ENCODE peak calls at places on chromosomes 7 and 10, in eight cellular contexts. One of them, this sample, is unnamed.

GRCh38 chr7:84291756-84292155 is 97.2 kb upstream of the SEMA3A start:
- DNase-seq in fibroblast of the aortic adventitia: no peak
- DNase-seq in RWPE1: no peak
- DNase-seq in body of pancreas: no peak
- DNase-seq in cardiac fibroblast: no peak
- DNase-seq in AG10803: no peak
- DNase-seq in lower lobe of right lung: no peak
- DNase-seq in spleen: no peak
- DNase-seq in this sample: no peak

GRCh38 chr7:105917659-105918058 is 41.3 kb upstream of the ATXN7L1 start:
- DNase-seq in fibroblast of the aortic adventitia: no peak
- DNase-seq in RWPE1: no peak
- DNase-seq in body of pancreas: no peak
- DNase-seq in cardiac fibroblast: no peak
- DNase-seq in AG10803: no peak
- DNase-seq in lower lobe of right lung: no peak
- DNase-seq in spleen: no peak
- DNase-seq in this sample: no peak

GRCh38 chr10:105925045-105925785 is 1239.3 kb downstream of the SORCS1 start:
- DNase-seq in fibroblast of the aortic adventitia: no peak
- DNase-seq in RWPE1: no peak
- DNase-seq in body of pancreas: no peak
- DNase-seq in cardiac fibroblast: no peak
- DNase-seq in AG10803: no peak
- DNase-seq in lower lobe of right lung: no peak
- DNase-seq in spleen: no peak
- DNase-seq in this sample: no peak

GRCh38 chr10:103967433-103968142 is 648 bp downstream of the SLK start:
- DNase-seq in fibroblast of the aortic adventitia: peak; percentile 30
- DNase-seq in RWPE1: peak; percentile 48
- DNase-seq in body of pancreas: peak; percentile 18
- DNase-seq in cardiac fibroblast: peak; percentile 32
- DNase-seq in AG10803: peak; percentile 24
- DNase-seq in lower lobe of right lung: no peak
- DNase-seq in spleen: no peak
- DNase-seq in this sample: no peak

GRCh38 chr7:50273301-50273700 is 31.2 kb upstream of the IKZF1 start:
- DNase-seq in fibroblast of the aortic adventitia: no peak
- DNase-seq in RWPE1: no peak
- DNase-seq in body of pancreas: no peak
- DNase-seq in cardiac fibroblast: no peak
- DNase-seq in AG10803: no peak
- DNase-seq in lower lobe of right lung: no peak
- DNase-seq in spleen: no peak
- DNase-seq in this sample: no peak

GRCh38 chr7:23261843-23262452 is 15.4 kb downstream of the GPNMB start:
- DNase-seq in fibroblast of the aortic adventitia: peak; percentile 67
- DNase-seq in RWPE1: peak; percentile 91
- DNase-seq in body of pancreas: peak; percentile 55
- DNase-seq in cardiac fibroblast: peak; percentile 76
- DNase-seq in AG10803: peak; percentile 63
- DNase-seq in lower lobe of right lung: peak; percentile 65
- DNase-seq in spleen: peak; percentile 84
- DNase-seq in this sample: peak; percentile 42

GRCh38 chr7:32500922-32501341 is 5.6 kb downstream of the AVL9 start:
- DNase-seq in fibroblast of the aortic adventitia: peak; percentile 64
- DNase-seq in RWPE1: no peak
- DNase-seq in body of pancreas: no peak
- DNase-seq in cardiac fibroblast: peak; percentile 55
- DNase-seq in AG10803: peak; percentile 74
- DNase-seq in lower lobe of right lung: no peak
- DNase-seq in spleen: no peak
- DNase-seq in this sample: peak; percentile 65

GRCh38 chr10:50392966-50393718 is 141.8 kb upstream of the ASAH2 start:
- DNase-seq in fibroblast of the aortic adventitia: peak; percentile 73
- DNase-seq in RWPE1: peak; percentile 46
- DNase-seq in body of pancreas: no peak
- DNase-seq in cardiac fibroblast: peak; percentile 64
- DNase-seq in AG10803: no peak
- DNase-seq in lower lobe of right lung: no peak
- DNase-seq in spleen: no peak
- DNase-seq in this sample: no peak

GRCh38 chr10:84863675-84864074 is 535.3 kb downstream of the CCSER2 start:
- DNase-seq in fibroblast of the aortic adventitia: no peak
- DNase-seq in RWPE1: no peak
- DNase-seq in body of pancreas: no peak
- DNase-seq in cardiac fibroblast: no peak
- DNase-seq in AG10803: no peak
- DNase-seq in lower lobe of right lung: no peak
- DNase-seq in spleen: no peak
- DNase-seq in this sample: no peak

GRCh38 chr7:44463169-44463808 is 27.2 kb downstream of the NUDCD3 start:
- DNase-seq in fibroblast of the aortic adventitia: peak; percentile 39
- DNase-seq in RWPE1: no peak
- DNase-seq in body of pancreas: no peak
- DNase-seq in cardiac fibroblast: peak; percentile 46
- DNase-seq in AG10803: no peak
- DNase-seq in lower lobe of right lung: no peak
- DNase-seq in spleen: no peak
- DNase-seq in this sample: no peak

DNA sequence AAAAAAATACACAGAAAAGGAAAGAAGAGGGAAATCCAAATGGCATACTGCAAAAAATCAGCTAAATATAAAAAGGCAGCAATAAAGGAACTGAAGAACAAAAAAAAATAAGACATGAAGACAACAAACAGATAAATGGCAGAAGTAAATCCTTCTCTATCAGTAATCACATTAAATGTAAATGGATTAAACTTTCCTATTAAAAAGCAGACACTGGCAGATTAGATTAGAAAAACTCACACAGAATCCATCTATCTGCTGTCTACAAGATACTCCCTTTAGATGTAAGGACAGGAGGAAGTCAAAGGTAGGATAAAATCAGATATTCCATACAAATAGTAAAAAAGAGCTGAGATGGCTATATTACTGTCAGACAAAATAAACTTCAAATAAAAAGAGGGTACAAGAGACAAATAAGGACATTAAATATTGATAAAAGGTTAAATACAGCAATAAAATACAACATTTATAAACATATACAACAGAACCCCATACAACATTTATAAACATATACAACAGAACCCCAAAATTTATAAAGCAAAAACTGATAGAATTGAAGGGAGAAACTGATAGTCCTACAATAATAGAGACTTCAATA is 51.4 kb downstream of the CFAP70 start:
- DNase-seq in fibroblast of the aortic adventitia: no peak
- DNase-seq in RWPE1: no peak
- DNase-seq in body of pancreas: no peak
- DNase-seq in cardiac fibroblast: no peak
- DNase-seq in AG10803: no peak
- DNase-seq in lower lobe of right lung: no peak
- DNase-seq in spleen: no peak
- DNase-seq in this sample: no peak
- TF ChIP-seq CTCF in fibroblast of the aortic adventitia: no peak
- TF ChIP-seq CTCF in RWPE1: no peak
- TF ChIP-seq CTCF in body of pancreas: no peak
- TF ChIP-seq CTCF in cardiac fibroblast: no peak
- TF ChIP-seq CTCF in AG10803: no peak
- TF ChIP-seq CTCF in lower lobe of right lung: no peak
- TF ChIP-seq CTCF in spleen: no peak
- TF ChIP-seq CTCF in this sample: no peak

GRCh38 chr7:138458576-138459234 is 1.4 kb upstream of the TRIM24 start:
- DNase-seq in fibroblast of the aortic adventitia: no peak
- DNase-seq in RWPE1: no peak
- DNase-seq in body of pancreas: no peak
- DNase-seq in cardiac fibroblast: no peak
- DNase-seq in AG10803: no peak
- DNase-seq in lower lobe of right lung: no peak
- DNase-seq in spleen: no peak
- DNase-seq in this sample: no peak

GRCh38 chr7:138459300-138460175 is 521 bp upstream of the TRIM24 start:
- DNase-seq in fibroblast of the aortic adventitia: no peak
- DNase-seq in RWPE1: no peak
- DNase-seq in body of pancreas: peak; percentile 98
- DNase-seq in cardiac fibroblast: peak; percentile 99
- DNase-seq in AG10803: peak; percentile 97
- DNase-seq in lower lobe of right lung: peak; percentile 98
- DNase-seq in spleen: no peak
- DNase-seq in this sample: peak; percentile 96

GRCh38 chr7:138465046-138465445 is 5.0 kb downstream of the TRIM24 start:
- DNase-seq in fibroblast of the aortic adventitia: no peak
- DNase-seq in RWPE1: no peak
- DNase-seq in body of pancreas: no peak
- DNase-seq in cardiac fibroblast: peak; percentile 15
- DNase-seq in AG10803: peak; percentile 5
- DNase-seq in lower lobe of right lung: no peak
- DNase-seq in spleen: no peak
- DNase-seq in this sample: no peak

GRCh38 chr7:138460176-138460648 is at the start of gene TRIM24:
- DNase-seq in fibroblast of the aortic adventitia: peak; percentile 95
- DNase-seq in RWPE1: peak; percentile 96
- DNase-seq in body of pancreas: peak; percentile 97
- DNase-seq in cardiac fibroblast: no peak
- DNase-seq in AG10803: no peak
- DNase-seq in lower lobe of right lung: no peak
- DNase-seq in spleen: peak; percentile 99
- DNase-seq in this sample: no peak

DNA sequence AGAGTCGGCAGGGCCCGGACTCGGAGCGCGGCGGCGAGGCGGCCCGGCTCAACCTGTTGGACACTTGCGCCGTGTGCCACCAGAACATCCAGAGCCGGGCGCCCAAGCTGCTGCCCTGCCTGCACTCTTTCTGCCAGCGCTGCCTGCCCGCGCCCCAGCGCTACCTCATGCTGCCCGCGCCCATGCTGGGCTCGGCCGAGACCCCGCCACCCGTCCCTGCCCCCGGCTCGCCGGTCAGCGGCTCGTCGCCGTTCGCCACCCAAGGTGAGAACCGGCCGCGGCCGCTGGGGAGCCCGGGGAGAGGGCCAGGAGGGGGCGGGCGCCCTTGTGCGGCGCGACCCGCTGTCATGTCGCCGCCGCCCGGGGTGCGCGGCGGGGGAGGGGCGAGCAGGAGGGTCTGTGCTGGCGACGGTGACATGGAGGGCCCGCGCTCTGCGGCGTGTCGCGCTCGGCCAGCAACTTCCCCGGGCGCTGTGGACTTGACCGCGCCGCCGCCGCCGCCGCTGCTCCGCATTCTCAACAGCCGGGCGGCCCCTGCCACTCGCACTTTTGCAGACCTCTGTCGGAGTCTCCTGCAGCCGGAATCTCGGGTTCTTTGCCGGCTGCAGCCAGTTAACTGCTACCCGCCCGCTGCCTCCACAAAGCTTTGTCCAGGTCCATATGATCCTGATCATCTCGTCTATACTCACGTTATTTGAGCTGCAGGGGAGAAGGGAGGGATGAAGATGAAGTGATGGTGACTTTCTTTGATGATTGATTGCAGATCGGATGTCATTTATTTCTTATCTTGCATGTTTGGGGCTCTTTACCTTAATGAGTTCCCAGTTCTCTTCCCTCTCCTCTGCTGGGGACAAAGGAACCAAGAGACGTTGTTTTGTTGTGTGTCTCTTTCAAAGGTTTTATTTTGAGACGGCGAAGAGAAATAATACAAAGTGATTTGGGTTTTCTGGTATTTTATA is 869 bp downstream of the TRIM24 start:
- DNase-seq in fibroblast of the aortic adventitia: peak; percentile 31
- DNase-seq in RWPE1: peak; percentile 34
- DNase-seq in body of pancreas: peak; percentile 59
- DNase-seq in cardiac fibroblast: peak; percentile 51
- DNase-seq in AG10803: peak; percentile 33
- DNase-seq in lower lobe of right lung: peak; percentile 75
- DNase-seq in spleen: no peak
- DNase-seq in this sample: peak; percentile 38
- TF ChIP-seq CTCF in fibroblast of the aortic adventitia: no peak
- TF ChIP-seq CTCF in RWPE1: peak; percentile 9
- TF ChIP-seq CTCF in body of pancreas: no peak
- TF ChIP-seq CTCF in cardiac fibroblast: no peak
- TF ChIP-seq CTCF in AG10803: no peak
- TF ChIP-seq CTCF in lower lobe of right lung: no peak
- TF ChIP-seq CTCF in spleen: no peak
- TF ChIP-seq CTCF in this sample: peak; percentile 39

GRCh38 chr7:25994433-25994988 is 157.5 kb upstream of the NFE2L3 start:
- DNase-seq in fibroblast of the aortic adventitia: no peak
- DNase-seq in RWPE1: no peak
- DNase-seq in body of pancreas: no peak
- DNase-seq in cardiac fibroblast: no peak
- DNase-seq in AG10803: no peak
- DNase-seq in lower lobe of right lung: no peak
- DNase-seq in spleen: no peak
- DNase-seq in this sample: no peak

GRCh38 chr7:26001662-26002244 is 150.2 kb upstream of the NFE2L3 start:
- DNase-seq in fibroblast of the aortic adventitia: no peak
- DNase-seq in RWPE1: no peak
- DNase-seq in body of pancreas: peak; percentile 80
- DNase-seq in cardiac fibroblast: no peak
- DNase-seq in AG10803: no peak
- DNase-seq in lower lobe of right lung: no peak
- DNase-seq in spleen: no peak
- DNase-seq in this sample: no peak

GRCh38 chr7:25998499-25998898 is 153.5 kb upstream of the NFE2L3 start:
- DNase-seq in fibroblast of the aortic adventitia: no peak
- DNase-seq in RWPE1: no peak
- DNase-seq in body of pancreas: peak; percentile 32
- DNase-seq in cardiac fibroblast: no peak
- DNase-seq in AG10803: no peak
- DNase-seq in lower lobe of right lung: no peak
- DNase-seq in spleen: no peak
- DNase-seq in this sample: no peak

GRCh38 chr7:25995216-25995615 is 156.8 kb upstream of the NFE2L3 start:
- DNase-seq in fibroblast of the aortic adventitia: no peak
- DNase-seq in RWPE1: no peak
- DNase-seq in body of pancreas: peak; percentile 67
- DNase-seq in cardiac fibroblast: no peak
- DNase-seq in AG10803: no peak
- DNase-seq in lower lobe of right lung: no peak
- DNase-seq in spleen: no peak
- DNase-seq in this sample: no peak

GRCh38 chr7:25995893-25996529 is 156.0 kb upstream of the NFE2L3 start:
- DNase-seq in fibroblast of the aortic adventitia: no peak
- DNase-seq in RWPE1: no peak
- DNase-seq in body of pancreas: peak; percentile 77
- DNase-seq in cardiac fibroblast: no peak
- DNase-seq in AG10803: no peak
- DNase-seq in lower lobe of right lung: no peak
- DNase-seq in spleen: no peak
- DNase-seq in this sample: no peak
- TF ChIP-seq CTCF in fibroblast of the aortic adventitia: no peak
- TF ChIP-seq CTCF in RWPE1: no peak
- TF ChIP-seq CTCF in body of pancreas: peak; percentile 22
- TF ChIP-seq CTCF in cardiac fibroblast: no peak
- TF ChIP-seq CTCF in AG10803: no peak
- TF ChIP-seq CTCF in lower lobe of right lung: no peak
- TF ChIP-seq CTCF in spleen: no peak
- TF ChIP-seq CTCF in this sample: no peak

DNA sequence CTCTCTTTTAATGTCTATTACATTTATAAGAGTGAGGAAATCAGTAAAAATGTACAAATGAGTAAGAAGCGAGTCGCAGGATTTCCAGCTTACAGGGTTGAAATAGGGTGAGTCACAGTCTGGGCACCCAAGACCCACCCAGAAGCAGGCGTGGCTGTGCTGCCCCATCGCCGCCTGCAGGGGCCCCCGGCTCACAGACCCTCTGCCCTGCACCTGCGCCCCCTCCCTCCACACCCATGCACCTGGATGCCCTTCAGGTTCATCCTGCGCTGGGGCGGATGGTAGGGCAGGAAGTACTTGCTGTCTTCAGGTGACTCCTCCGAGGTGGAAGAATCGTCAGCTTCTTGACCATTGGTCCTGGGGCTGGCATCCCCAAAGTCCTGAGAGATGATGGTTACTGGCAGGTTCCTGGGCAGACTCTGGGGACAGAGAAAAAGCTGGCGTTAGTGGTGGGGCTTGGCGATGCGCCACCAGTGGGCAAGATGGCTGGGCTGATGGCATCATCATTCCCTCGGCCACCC is 90.2 kb upstream of the GNA12 start:
- DNase-seq in fibroblast of the aortic adventitia: peak; percentile 56
- DNase-seq in RWPE1: peak; percentile 89
- DNase-seq in body of pancreas: no peak
- DNase-seq in cardiac fibroblast: peak; percentile 38
- DNase-seq in AG10803: peak; percentile 41
- DNase-seq in lower lobe of right lung: peak; percentile 32
- DNase-seq in spleen: peak; percentile 61
- DNase-seq in this sample: peak; percentile 44
- TF ChIP-seq CTCF in fibroblast of the aortic adventitia: peak; percentile 8
- TF ChIP-seq CTCF in RWPE1: no peak
- TF ChIP-seq CTCF in body of pancreas: no peak
- TF ChIP-seq CTCF in cardiac fibroblast: peak; percentile 37
- TF ChIP-seq CTCF in AG10803: no peak
- TF ChIP-seq CTCF in lower lobe of right lung: no peak
- TF ChIP-seq CTCF in spleen: no peak
- TF ChIP-seq CTCF in this sample: peak; percentile 42

This sample was measured in HFFc6.